ENCODE peak calls at places on chromosomes 1 and 21, in eight cellular contexts. One of them, this sample, is unnamed.

GRCh38 chr1:155261401-155261887 is 716 bp downstream of the SCAMP3 start:
- DNase-seq in endodermal cell: no peak
- DNase-seq in T follicular helper cell: no peak
- DNase-seq in central memory CD4-positive, alpha-beta T cell: no peak
- DNase-seq in HEK293T: no peak
- DNase-seq in activated CD4-positive, CD25-positive, alpha-beta regulatory T cell treated with anti-CD3 and anti-CD28 coated beads, Interleukin-2, amount 50 U/mL, for 16 hours: no peak
- DNase-seq in stimulated activated CD4-positive, alpha-beta T cell treated with anti-CD3 and anti-CD28 coated beads, Interleukin-2, amount 100 ng/mL, for 24 hours: no peak
- DNase-seq in activated CD8-positive, alpha-beta memory T cell treated with anti-CD3 and anti-CD28 coated beads for 4 hours: no peak
- DNase-seq in this sample: no peak

GRCh38 chr1:78225153-78225552 is 179.4 kb downstream of the GIPC2 start:
- DNase-seq in endodermal cell: no peak
- DNase-seq in T follicular helper cell: no peak
- DNase-seq in central memory CD4-positive, alpha-beta T cell: no peak
- DNase-seq in HEK293T: peak
- DNase-seq in activated CD4-positive, CD25-positive, alpha-beta regulatory T cell treated with anti-CD3 and anti-CD28 coated beads, Interleukin-2, amount 50 U/mL, for 16 hours: no peak
- DNase-seq in stimulated activated CD4-positive, alpha-beta T cell treated with anti-CD3 and anti-CD28 coated beads, Interleukin-2, amount 100 ng/mL, for 24 hours: no peak
- DNase-seq in activated CD8-positive, alpha-beta memory T cell treated with anti-CD3 and anti-CD28 coated beads for 4 hours: no peak
- DNase-seq in this sample: no peak

GRCh38 chr1:113536182-113536780 is 146.0 kb downstream of the MAGI3 start:
- DNase-seq in endodermal cell: no peak
- DNase-seq in T follicular helper cell: no peak
- DNase-seq in central memory CD4-positive, alpha-beta T cell: no peak
- DNase-seq in HEK293T: no peak
- DNase-seq in activated CD4-positive, CD25-positive, alpha-beta regulatory T cell treated with anti-CD3 and anti-CD28 coated beads, Interleukin-2, amount 50 U/mL, for 16 hours: no peak
- DNase-seq in stimulated activated CD4-positive, alpha-beta T cell treated with anti-CD3 and anti-CD28 coated beads, Interleukin-2, amount 100 ng/mL, for 24 hours: no peak
- DNase-seq in activated CD8-positive, alpha-beta memory T cell treated with anti-CD3 and anti-CD28 coated beads for 4 hours: no peak
- DNase-seq in this sample: no peak

GRCh38 chr1:155976062-155976912 is 2.1 kb downstream of the ARHGEF2 start:
- DNase-seq in endodermal cell: peak
- DNase-seq in T follicular helper cell: peak
- DNase-seq in central memory CD4-positive, alpha-beta T cell: peak
- DNase-seq in HEK293T: peak
- DNase-seq in activated CD4-positive, CD25-positive, alpha-beta regulatory T cell treated with anti-CD3 and anti-CD28 coated beads, Interleukin-2, amount 50 U/mL, for 16 hours: no peak
- DNase-seq in stimulated activated CD4-positive, alpha-beta T cell treated with anti-CD3 and anti-CD28 coated beads, Interleukin-2, amount 100 ng/mL, for 24 hours: peak
- DNase-seq in activated CD8-positive, alpha-beta memory T cell treated with anti-CD3 and anti-CD28 coated beads for 4 hours: peak
- DNase-seq in this sample: peak

GRCh38 chr1:59029768-59030167 is 245.9 kb upstream of the JUN start:
- DNase-seq in endodermal cell: no peak
- DNase-seq in T follicular helper cell: no peak
- DNase-seq in central memory CD4-positive, alpha-beta T cell: no peak
- DNase-seq in HEK293T: no peak
- DNase-seq in activated CD4-positive, CD25-positive, alpha-beta regulatory T cell treated with anti-CD3 and anti-CD28 coated beads, Interleukin-2, amount 50 U/mL, for 16 hours: no peak
- DNase-seq in stimulated activated CD4-positive, alpha-beta T cell treated with anti-CD3 and anti-CD28 coated beads, Interleukin-2, amount 100 ng/mL, for 24 hours: no peak
- DNase-seq in activated CD8-positive, alpha-beta memory T cell treated with anti-CD3 and anti-CD28 coated beads for 4 hours: no peak
- DNase-seq in this sample: no peak

GRCh38 chr1:231091853-231092301 is 51.8 kb upstream of the FAM89A start:
- DNase-seq in endodermal cell: peak
- DNase-seq in T follicular helper cell: peak
- DNase-seq in central memory CD4-positive, alpha-beta T cell: peak
- DNase-seq in HEK293T: peak
- DNase-seq in activated CD4-positive, CD25-positive, alpha-beta regulatory T cell treated with anti-CD3 and anti-CD28 coated beads, Interleukin-2, amount 50 U/mL, for 16 hours: no peak
- DNase-seq in stimulated activated CD4-positive, alpha-beta T cell treated with anti-CD3 and anti-CD28 coated beads, Interleukin-2, amount 100 ng/mL, for 24 hours: peak
- DNase-seq in activated CD8-positive, alpha-beta memory T cell treated with anti-CD3 and anti-CD28 coated beads for 4 hours: no peak
- DNase-seq in this sample: no peak

GRCh38 chr1:153805042-153805745 is 30.0 kb downstream of the SLC27A3 start:
- DNase-seq in endodermal cell: no peak
- DNase-seq in T follicular helper cell: peak
- DNase-seq in central memory CD4-positive, alpha-beta T cell: peak
- DNase-seq in HEK293T: no peak
- DNase-seq in activated CD4-positive, CD25-positive, alpha-beta regulatory T cell treated with anti-CD3 and anti-CD28 coated beads, Interleukin-2, amount 50 U/mL, for 16 hours: no peak
- DNase-seq in stimulated activated CD4-positive, alpha-beta T cell treated with anti-CD3 and anti-CD28 coated beads, Interleukin-2, amount 100 ng/mL, for 24 hours: peak
- DNase-seq in activated CD8-positive, alpha-beta memory T cell treated with anti-CD3 and anti-CD28 coated beads for 4 hours: peak
- DNase-seq in this sample: no peak

GRCh38 chr1:220921991-220922390 is 42.7 kb downstream of the HLX start:
- DNase-seq in endodermal cell: no peak
- DNase-seq in T follicular helper cell: no peak
- DNase-seq in central memory CD4-positive, alpha-beta T cell: no peak
- DNase-seq in HEK293T: no peak
- DNase-seq in activated CD4-positive, CD25-positive, alpha-beta regulatory T cell treated with anti-CD3 and anti-CD28 coated beads, Interleukin-2, amount 50 U/mL, for 16 hours: no peak
- DNase-seq in stimulated activated CD4-positive, alpha-beta T cell treated with anti-CD3 and anti-CD28 coated beads, Interleukin-2, amount 100 ng/mL, for 24 hours: no peak
- DNase-seq in activated CD8-positive, alpha-beta memory T cell treated with anti-CD3 and anti-CD28 coated beads for 4 hours: no peak
- DNase-seq in this sample: no peak

GRCh38 chr21:36767096-36767495 is 68.2 kb downstream of the SIM2 start:
- DNase-seq in endodermal cell: no peak
- DNase-seq in T follicular helper cell: no peak
- DNase-seq in central memory CD4-positive, alpha-beta T cell: no peak
- DNase-seq in HEK293T: no peak
- DNase-seq in activated CD4-positive, CD25-positive, alpha-beta regulatory T cell treated with anti-CD3 and anti-CD28 coated beads, Interleukin-2, amount 50 U/mL, for 16 hours: no peak
- DNase-seq in stimulated activated CD4-positive, alpha-beta T cell treated with anti-CD3 and anti-CD28 coated beads, Interleukin-2, amount 100 ng/mL, for 24 hours: no peak
- DNase-seq in activated CD8-positive, alpha-beta memory T cell treated with anti-CD3 and anti-CD28 coated beads for 4 hours: no peak
- DNase-seq in this sample: no peak

GRCh38 chr21:44869860-44870747 is 3.4 kb downstream of the PTTG1IP start:
- DNase-seq in endodermal cell: peak
- DNase-seq in T follicular helper cell: no peak
- DNase-seq in central memory CD4-positive, alpha-beta T cell: peak
- DNase-seq in HEK293T: no peak
- DNase-seq in activated CD4-positive, CD25-positive, alpha-beta regulatory T cell treated with anti-CD3 and anti-CD28 coated beads, Interleukin-2, amount 50 U/mL, for 16 hours: no peak
- DNase-seq in stimulated activated CD4-positive, alpha-beta T cell treated with anti-CD3 and anti-CD28 coated beads, Interleukin-2, amount 100 ng/mL, for 24 hours: no peak
- DNase-seq in activated CD8-positive, alpha-beta memory T cell treated with anti-CD3 and anti-CD28 coated beads for 4 hours: no peak
- DNase-seq in this sample: no peak

GRCh38 chr1:19167140-19167539 is 42.9 kb downstream of the UBR4 start:
- DNase-seq in endodermal cell: no peak
- DNase-seq in T follicular helper cell: no peak
- DNase-seq in central memory CD4-positive, alpha-beta T cell: no peak
- DNase-seq in HEK293T: no peak
- DNase-seq in activated CD4-positive, CD25-positive, alpha-beta regulatory T cell treated with anti-CD3 and anti-CD28 coated beads, Interleukin-2, amount 50 U/mL, for 16 hours: no peak
- DNase-seq in stimulated activated CD4-positive, alpha-beta T cell treated with anti-CD3 and anti-CD28 coated beads, Interleukin-2, amount 100 ng/mL, for 24 hours: no peak
- DNase-seq in activated CD8-positive, alpha-beta memory T cell treated with anti-CD3 and anti-CD28 coated beads for 4 hours: no peak
- DNase-seq in this sample: no peak

GRCh38 chr1:18560692-18561091 is 70.0 kb upstream of the PAX7 start:
- DNase-seq in endodermal cell: peak
- DNase-seq in T follicular helper cell: no peak
- DNase-seq in central memory CD4-positive, alpha-beta T cell: no peak
- DNase-seq in HEK293T: no peak
- DNase-seq in activated CD4-positive, CD25-positive, alpha-beta regulatory T cell treated with anti-CD3 and anti-CD28 coated beads, Interleukin-2, amount 50 U/mL, for 16 hours: no peak
- DNase-seq in stimulated activated CD4-positive, alpha-beta T cell treated with anti-CD3 and anti-CD28 coated beads, Interleukin-2, amount 100 ng/mL, for 24 hours: no peak
- DNase-seq in activated CD8-positive, alpha-beta memory T cell treated with anti-CD3 and anti-CD28 coated beads for 4 hours: no peak
- DNase-seq in this sample: no peak

GRCh38 chr1:30302808-30303310 is 420.5 kb downstream of the MATN1 start:
- DNase-seq in endodermal cell: no peak
- DNase-seq in T follicular helper cell: no peak
- DNase-seq in central memory CD4-positive, alpha-beta T cell: no peak
- DNase-seq in HEK293T: no peak
- DNase-seq in activated CD4-positive, CD25-positive, alpha-beta regulatory T cell treated with anti-CD3 and anti-CD28 coated beads, Interleukin-2, amount 50 U/mL, for 16 hours: no peak
- DNase-seq in stimulated activated CD4-positive, alpha-beta T cell treated with anti-CD3 and anti-CD28 coated beads, Interleukin-2, amount 100 ng/mL, for 24 hours: no peak
- DNase-seq in activated CD8-positive, alpha-beta memory T cell treated with anti-CD3 and anti-CD28 coated beads for 4 hours: no peak
- DNase-seq in this sample: peak

GRCh38 chr21:17386498-17386897 is 126.3 kb upstream of the CXADR start:
- DNase-seq in endodermal cell: no peak
- DNase-seq in T follicular helper cell: no peak
- DNase-seq in central memory CD4-positive, alpha-beta T cell: no peak
- DNase-seq in HEK293T: no peak
- DNase-seq in activated CD4-positive, CD25-positive, alpha-beta regulatory T cell treated with anti-CD3 and anti-CD28 coated beads, Interleukin-2, amount 50 U/mL, for 16 hours: no peak
- DNase-seq in stimulated activated CD4-positive, alpha-beta T cell treated with anti-CD3 and anti-CD28 coated beads, Interleukin-2, amount 100 ng/mL, for 24 hours: no peak
- DNase-seq in activated CD8-positive, alpha-beta memory T cell treated with anti-CD3 and anti-CD28 coated beads for 4 hours: no peak
- DNase-seq in this sample: no peak

GRCh38 chr1:30505853-30506784 is 217.3 kb downstream of the MATN1 start:
- DNase-seq in endodermal cell: peak
- DNase-seq in T follicular helper cell: no peak
- DNase-seq in central memory CD4-positive, alpha-beta T cell: no peak
- DNase-seq in HEK293T: no peak
- DNase-seq in activated CD4-positive, CD25-positive, alpha-beta regulatory T cell treated with anti-CD3 and anti-CD28 coated beads, Interleukin-2, amount 50 U/mL, for 16 hours: no peak
- DNase-seq in stimulated activated CD4-positive, alpha-beta T cell treated with anti-CD3 and anti-CD28 coated beads, Interleukin-2, amount 100 ng/mL, for 24 hours: no peak
- DNase-seq in activated CD8-positive, alpha-beta memory T cell treated with anti-CD3 and anti-CD28 coated beads for 4 hours: no peak
- DNase-seq in this sample: no peak

GRCh38 chr1:97930472-97930871 is 9.6 kb upstream of the DPYD start:
- DNase-seq in endodermal cell: no peak
- DNase-seq in T follicular helper cell: no peak
- DNase-seq in central memory CD4-positive, alpha-beta T cell: no peak
- DNase-seq in HEK293T: no peak
- DNase-seq in activated CD4-positive, CD25-positive, alpha-beta regulatory T cell treated with anti-CD3 and anti-CD28 coated beads, Interleukin-2, amount 50 U/mL, for 16 hours: no peak
- DNase-seq in stimulated activated CD4-positive, alpha-beta T cell treated with anti-CD3 and anti-CD28 coated beads, Interleukin-2, amount 100 ng/mL, for 24 hours: no peak
- DNase-seq in activated CD8-positive, alpha-beta memory T cell treated with anti-CD3 and anti-CD28 coated beads for 4 hours: no peak
- DNase-seq in this sample: no peak

GRCh38 chr21:17352937-17353655 is 159.7 kb upstream of the CXADR start:
- DNase-seq in endodermal cell: no peak
- DNase-seq in T follicular helper cell: no peak
- DNase-seq in central memory CD4-positive, alpha-beta T cell: no peak
- DNase-seq in HEK293T: no peak
- DNase-seq in activated CD4-positive, CD25-positive, alpha-beta regulatory T cell treated with anti-CD3 and anti-CD28 coated beads, Interleukin-2, amount 50 U/mL, for 16 hours: no peak
- DNase-seq in stimulated activated CD4-positive, alpha-beta T cell treated with anti-CD3 and anti-CD28 coated beads, Interleukin-2, amount 100 ng/mL, for 24 hours: no peak
- DNase-seq in activated CD8-positive, alpha-beta memory T cell treated with anti-CD3 and anti-CD28 coated beads for 4 hours: no peak
- DNase-seq in this sample: no peak

GRCh38 chr21:46268371-46268770 is 17.0 kb downstream of the MCM3AP start:
- DNase-seq in endodermal cell: no peak
- DNase-seq in T follicular helper cell: no peak
- DNase-seq in central memory CD4-positive, alpha-beta T cell: no peak
- DNase-seq in HEK293T: no peak
- DNase-seq in activated CD4-positive, CD25-positive, alpha-beta regulatory T cell treated with anti-CD3 and anti-CD28 coated beads, Interleukin-2, amount 50 U/mL, for 16 hours: no peak
- DNase-seq in stimulated activated CD4-positive, alpha-beta T cell treated with anti-CD3 and anti-CD28 coated beads, Interleukin-2, amount 100 ng/mL, for 24 hours: no peak
- DNase-seq in activated CD8-positive, alpha-beta memory T cell treated with anti-CD3 and anti-CD28 coated beads for 4 hours: no peak
- DNase-seq in this sample: no peak

GRCh38 chr1:20903452-20903851 is 116.3 kb upstream of the HP1BP3 start:
- DNase-seq in endodermal cell: no peak
- DNase-seq in T follicular helper cell: no peak
- DNase-seq in central memory CD4-positive, alpha-beta T cell: no peak
- DNase-seq in HEK293T: no peak
- DNase-seq in activated CD4-positive, CD25-positive, alpha-beta regulatory T cell treated with anti-CD3 and anti-CD28 coated beads, Interleukin-2, amount 50 U/mL, for 16 hours: no peak
- DNase-seq in stimulated activated CD4-positive, alpha-beta T cell treated with anti-CD3 and anti-CD28 coated beads, Interleukin-2, amount 100 ng/mL, for 24 hours: no peak
- DNase-seq in activated CD8-positive, alpha-beta memory T cell treated with anti-CD3 and anti-CD28 coated beads for 4 hours: no peak
- DNase-seq in this sample: no peak

GRCh38 chr1:204819495-204819894 is 51.2 kb upstream of the NFASC start:
- DNase-seq in endodermal cell: no peak
- DNase-seq in T follicular helper cell: no peak
- DNase-seq in central memory CD4-positive, alpha-beta T cell: no peak
- DNase-seq in HEK293T: no peak
- DNase-seq in activated CD4-positive, CD25-positive, alpha-beta regulatory T cell treated with anti-CD3 and anti-CD28 coated beads, Interleukin-2, amount 50 U/mL, for 16 hours: no peak
- DNase-seq in stimulated activated CD4-positive, alpha-beta T cell treated with anti-CD3 and anti-CD28 coated beads, Interleukin-2, amount 100 ng/mL, for 24 hours: no peak
- DNase-seq in activated CD8-positive, alpha-beta memory T cell treated with anti-CD3 and anti-CD28 coated beads for 4 hours: no peak
- DNase-seq in this sample: no peak

GRCh38 chr1:119646521-119647227 is 1.4 kb downstream of the ZNF697 start:
- DNase-seq in endodermal cell: no peak
- DNase-seq in T follicular helper cell: no peak
- DNase-seq in central memory CD4-positive, alpha-beta T cell: no peak
- DNase-seq in HEK293T: peak
- DNase-seq in activated CD4-positive, CD25-positive, alpha-beta regulatory T cell treated with anti-CD3 and anti-CD28 coated beads, Interleukin-2, amount 50 U/mL, for 16 hours: no peak
- DNase-seq in stimulated activated CD4-positive, alpha-beta T cell treated with anti-CD3 and anti-CD28 coated beads, Interleukin-2, amount 100 ng/mL, for 24 hours: no peak
- DNase-seq in activated CD8-positive, alpha-beta memory T cell treated with anti-CD3 and anti-CD28 coated beads for 4 hours: no peak
- DNase-seq in this sample: no peak

GRCh38 chr1:242828828-242829227 is 304.3 kb upstream of the PLD5 start:
- DNase-seq in endodermal cell: no peak
- DNase-seq in T follicular helper cell: no peak
- DNase-seq in central memory CD4-positive, alpha-beta T cell: no peak
- DNase-seq in HEK293T: no peak
- DNase-seq in activated CD4-positive, CD25-positive, alpha-beta regulatory T cell treated with anti-CD3 and anti-CD28 coated beads, Interleukin-2, amount 50 U/mL, for 16 hours: no peak
- DNase-seq in stimulated activated CD4-positive, alpha-beta T cell treated with anti-CD3 and anti-CD28 coated beads, Interleukin-2, amount 100 ng/mL, for 24 hours: no peak
- DNase-seq in activated CD8-positive, alpha-beta memory T cell treated with anti-CD3 and anti-CD28 coated beads for 4 hours: no peak
- DNase-seq in this sample: peak

GRCh38 chr1:179612361-179612760 is 20.7 kb downstream of the TDRD5 start:
- DNase-seq in endodermal cell: no peak
- DNase-seq in T follicular helper cell: no peak
- DNase-seq in central memory CD4-positive, alpha-beta T cell: no peak
- DNase-seq in HEK293T: no peak
- DNase-seq in activated CD4-positive, CD25-positive, alpha-beta regulatory T cell treated with anti-CD3 and anti-CD28 coated beads, Interleukin-2, amount 50 U/mL, for 16 hours: no peak
- DNase-seq in stimulated activated CD4-positive, alpha-beta T cell treated with anti-CD3 and anti-CD28 coated beads, Interleukin-2, amount 100 ng/mL, for 24 hours: no peak
- DNase-seq in activated CD8-positive, alpha-beta memory T cell treated with anti-CD3 and anti-CD28 coated beads for 4 hours: no peak
- DNase-seq in this sample: no peak

GRCh38 chr1:54519709-54520108 is 28.3 kb upstream of the ACOT11 start:
- DNase-seq in endodermal cell: peak
- DNase-seq in T follicular helper cell: no peak
- DNase-seq in central memory CD4-positive, alpha-beta T cell: no peak
- DNase-seq in HEK293T: peak
- DNase-seq in activated CD4-positive, CD25-positive, alpha-beta regulatory T cell treated with anti-CD3 and anti-CD28 coated beads, Interleukin-2, amount 50 U/mL, for 16 hours: no peak
- DNase-seq in stimulated activated CD4-positive, alpha-beta T cell treated with anti-CD3 and anti-CD28 coated beads, Interleukin-2, amount 100 ng/mL, for 24 hours: no peak
- DNase-seq in activated CD8-positive, alpha-beta memory T cell treated with anti-CD3 and anti-CD28 coated beads for 4 hours: no peak
- DNase-seq in this sample: no peak

This sample was measured in NCI-H2081.